ENCODE peak calls at places on chromosomes 16 and 17, in four cellular contexts. D is stomach, G is K562, V is Panc1. C is an unnamed sample.

GRCh38 chr17:1485748-1486376 is 6.6 kb downstream of the MYO1C start:
- DNase-seq in D (peak; percentile 73), V (no peak), G (peak; percentile 64), C (peak; percentile 63)

GRCh38 chr17:58308985-58309917 is 19.3 kb downstream of the TSPOAP1 start:
- DNase-seq in D (peak; percentile 17), G (no peak), V (no peak), C (no peak)

GRCh38 chr17:40906613-40907012 is 21.6 kb upstream of the KRT20 start:
- DNase-seq in G (no peak), D (no peak), V (no peak), C (no peak)

GRCh38 chr16:83660282-83660681 is 147.5 kb upstream of the HSBP1 start:
- DNase-seq in D (no peak), G (no peak), V (no peak), C (no peak)

GRCh38 chr16:54240180-54241125 is 46.1 kb downstream of the IRX3 start:
- DNase-seq in V (no peak), D (no peak), G (no peak), C (no peak)

GRCh38 chr17:7479389-7480192 is at the start of gene ZBTB4:
- DNase-seq in V (no peak), G (peak; percentile 76), D (peak; percentile 65), C (no peak)

GRCh38 chr17:37488607-37489196 is 989 bp upstream of the DUSP14 start:
- DNase-seq in V (peak; percentile 76), D (peak; percentile 84), G (peak; percentile 49), C (peak; percentile 91)

GRCh38 chr16:88505405-88506082 is 52.5 kb downstream of the ZFPM1 start:
- DNase-seq in D (peak; percentile 88), V (no peak), G (no peak), C (no peak)

GRCh38 chr17:62562656-62563055 is 64.8 kb upstream of the MRC2 start:
- DNase-seq in D (no peak), G (no peak), V (no peak), C (no peak)

GRCh38 chr17:31919802-31920525 is 16.8 kb upstream of the SUZ12 start:
- DNase-seq in G (no peak), V (no peak), D (no peak), C (no peak)

GRCh38 chr16:4489030-4489429 is 12.8 kb downstream of the HMOX2 start:
- DNase-seq in D (no peak), G (no peak), V (no peak), C (no peak)

GRCh38 chr17:59368218-59368857 is 36.9 kb downstream of the YPEL2 start:
- DNase-seq in V (no peak), G (no peak), D (no peak), C (no peak)

GRCh38 chr16:4454618-4455017 is 19.8 kb downstream of the NMRAL1 start:
- DNase-seq in D (no peak), V (no peak), G (no peak), C (no peak)

GRCh38 chr17:64256913-64257807 is 5.9 kb downstream of the TEX2 start:
- DNase-seq in G (no peak), V (no peak), D (no peak), C (no peak)

GRCh38 chr16:86281435-86281834 is 228.9 kb upstream of the FOXF1 start:
- DNase-seq in V (no peak), D (no peak), G (no peak), C (no peak)

GRCh38 chr16:23435500-23435899 is 17.5 kb downstream of the COG7 start:
- DNase-seq in G (peak; percentile 65), D (peak; percentile 68), V (no peak), C (no peak)

GRCh38 chr17:42814633-42815399 is 9.3 kb downstream of the BECN1 start:
- DNase-seq in V (no peak), G (no peak), D (no peak), C (no peak)

GRCh38 chr16:20611350-20611902 is 35.3 kb upstream of the ACSM2B start:
- DNase-seq in V (no peak), G (no peak), D (peak; percentile 84), C (no peak)

GRCh38 chr16:49795513-49795912 is 60.4 kb downstream of the ZNF423 start:
- DNase-seq in G (no peak), D (no peak), V (no peak), C (no peak)

GRCh38 chr16:8376858-8377257 is 213.5 kb downstream of the TMEM114 start:
- DNase-seq in D (no peak), V (no peak), G (no peak), C (no peak)

GRCh38 chr17:79942591-79943353 is 92.9 kb downstream of the TBC1D16 start:
- DNase-seq in D (no peak), G (no peak), V (no peak), C (peak; percentile 51)

GRCh38 chr17:77690271-77691161 is 268.0 kb upstream of the TNRC6C start:
- DNase-seq in G (no peak), D (no peak), V (no peak), C (peak; percentile 14)

GRCh38 chr17:31131299-31131698 is 36.5 kb downstream of the NF1 start:
- DNase-seq in V (no peak), G (no peak), D (no peak), C (no peak)

GRCh38 chr17:1229354-1229890 is 40.8 kb upstream of the BHLHA9 start:
- DNase-seq in G (peak; percentile 54), D (peak; percentile 71), V (no peak), C (peak; percentile 33)

GRCh38 chr17:35540589-35541404 is 3.3 kb upstream of the SLFN12L start:
- DNase-seq in D (peak; percentile 41), G (peak; percentile 39), V (no peak), C (no peak)

GRCh38 chr16:1981398-1981836 is at the start of gene NOXO1:
- DNase-seq in G (no peak), D (no peak), V (no peak), C (no peak)

GRCh38 chr17:5329784-5330557 is 47.9 kb downstream of the RABEP1 start:
- DNase-seq in V (no peak), G (no peak), D (no peak), C (no peak)

GRCh38 chr16:68590201-68590994 is 51.3 kb downstream of the ZFP90 start:
- DNase-seq in D (peak; percentile 74), G (peak; percentile 67), V (peak; percentile 2), C (peak; percentile 73)

GRCh38 chr17:62616993-62617893 is 10.2 kb upstream of the MRC2 start:
- DNase-seq in D (no peak), G (no peak), V (no peak), C (no peak)

GRCh38 chr17:302300-302698 is 50.3 kb downstream of the RPH3AL start:
- DNase-seq in G (no peak), D (peak; percentile 65), V (no peak), C (no peak)

GRCh38 chr17:41519501-41520224 is 973 bp upstream of the KRT15 start:
- DNase-seq in G (peak; percentile 54), V (no peak), D (no peak), C (no peak)

GRCh38 chr16:89949756-89950155 is 1.2 kb downstream of the DEF8 start:
- DNase-seq in D (no peak), V (no peak), G (no peak), C (no peak)

GRCh38 chr16:89945654-89946053 is 2.9 kb upstream of the DEF8 start:
- DNase-seq in G (no peak), D (no peak), V (no peak), C (no peak)

GRCh38 chr16:89944773-89945172 is 3.8 kb upstream of the DEF8 start:
- DNase-seq in G (no peak), V (no peak), D (no peak), C (no peak)

GRCh38 chr16:89949121-89949742 is 677 bp downstream of the DEF8 start:
- DNase-seq in G (no peak), D (no peak), V (no peak), C (no peak)

DNA sequence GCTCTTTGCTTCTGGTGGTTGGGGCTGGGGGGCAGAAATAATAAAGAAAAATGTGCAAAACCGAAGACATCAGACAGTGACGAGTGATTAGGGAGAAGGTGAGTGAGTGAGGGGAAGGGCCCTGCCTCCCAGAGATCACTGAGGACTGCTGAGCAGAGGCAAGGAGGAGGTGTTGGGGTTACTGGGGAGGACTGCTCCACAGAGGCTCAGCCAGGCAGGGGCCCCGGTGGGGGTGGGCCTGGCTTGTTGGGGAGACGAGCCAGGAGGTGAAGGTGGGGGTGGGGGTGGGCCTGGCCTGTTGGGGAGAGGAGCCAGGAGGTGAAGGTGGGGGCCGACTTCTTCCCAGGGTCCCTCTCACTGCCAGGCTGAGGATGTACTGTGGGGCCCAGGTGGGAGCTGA is 2.0 kb upstream of the DEF8 start:
- DNase-seq in G (no peak), V (no peak), D (no peak), C (no peak)
- H3K27ac ChIP-seq in G (no peak overlapping the region), V (no peak overlapping the region), D (no peak overlapping the region), C (no peak overlapping the region)

GRCh38 chr16:81526935-81527334 is 82.3 kb downstream of the CMIP start:
- DNase-seq in G (peak; percentile 77), V (no peak), D (no peak), C (no peak)
- TF ChIP-seq POLR2AphosphoS5 in G (no peak), V (no peak), D (no peak), C (no peak)

GRCh38 chr16:15509593-15510520 is 75.5 kb downstream of the BMERB1 start:
- DNase-seq in D (no peak), V (no peak), G (no peak), C (no peak)
- TF ChIP-seq CTCF in D (no peak), V (no peak), G (peak; percentile 14), C (no peak)

GRCh38 chr16:17298238-17298637 is 172.5 kb downstream of the XYLT1 start:
- DNase-seq in G (no peak), V (no peak), D (no peak), C (no peak)

GRCh38 chr16:17296412-17296811 is 174.3 kb downstream of the XYLT1 start:
- DNase-seq in D (no peak), V (no peak), G (no peak), C (peak; percentile 42)

GRCh38 chr16:17293813-17294558 is 176.8 kb downstream of the XYLT1 start:
- DNase-seq in D (no peak), V (no peak), G (no peak), C (no peak)

GRCh38 chr16:17294856-17295255 is 175.9 kb downstream of the XYLT1 start:
- DNase-seq in V (no peak), G (no peak), D (no peak), C (no peak)

DNA sequence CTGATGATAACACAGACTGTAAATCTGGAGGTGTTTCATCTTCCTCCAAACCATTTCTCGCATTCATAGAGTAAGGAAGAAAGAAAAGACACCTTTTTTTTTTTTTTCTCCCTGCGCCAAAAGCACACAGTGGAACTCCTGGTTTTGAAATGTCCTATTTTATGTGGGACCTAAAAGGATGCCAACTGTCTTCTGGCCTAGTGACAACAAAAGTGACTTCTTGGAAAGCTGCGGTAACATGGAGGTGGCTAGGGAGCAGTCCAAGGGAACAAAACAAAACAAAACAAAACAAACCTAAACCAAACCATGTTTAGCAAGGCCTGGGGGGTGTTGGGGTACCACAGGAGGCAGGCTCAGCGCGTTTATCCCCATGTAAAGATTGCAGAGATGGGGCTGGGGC is 174.8 kb downstream of the XYLT1 start:
- DNase-seq in G (no peak), D (no peak), V (no peak), C (no peak)
- H3K27ac ChIP-seq in G (no peak overlapping the region), D (peak overlapping the region; percentile 32), V (no peak overlapping the region), C (peak overlapping the region; percentile 87)

GRCh38 chr16:523097-523741 is 4.3 kb upstream of the CAPN15 start:
- DNase-seq in D (no peak), G (no peak), V (no peak), C (no peak)

GRCh38 chr16:524274-525011 is 3.1 kb upstream of the CAPN15 start:
- DNase-seq in D (no peak), G (no peak), V (no peak), C (no peak)

GRCh38 chr16:521381-522210 is 5.9 kb upstream of the CAPN15 start:
- DNase-seq in V (no peak), D (peak; percentile 70), G (no peak), C (no peak)

GRCh38 chr16:520847-521246 is 6.7 kb upstream of the CAPN15 start:
- DNase-seq in D (no peak), G (no peak), V (no peak), C (no peak)

GRCh38 chr16:522320-523096 is 5.0 kb upstream of the CAPN15 start:
- DNase-seq in V (no peak), G (no peak), D (no peak), C (no peak)
- TF ChIP-seq POLR2AphosphoS5 in V (peak; percentile 4), G (no peak), D (no peak), C (no peak)

C was measured in breast epithelium.